ENCODE peak calls at places on chromosomes 1 and 21, in five cellular contexts. M is H9, D is H1, C is trophoblast cell, X is neuronal stem cell. U is an unnamed sample.

GRCh38 chr1:160905617-160905989 is 20.6 kb upstream of the ITLN1 start:
- DNase-seq in M (no peak), D (no peak), C (no peak), X (no peak), U (no peak)

GRCh38 chr1:160251687-160252526 is 10.4 kb downstream of the DCAF8 start:
- DNase-seq in M (peak; percentile 52), X (peak; percentile 54), C (peak; percentile 57), D (no peak), U (peak; percentile 83)

GRCh38 chr1:200306954-200307754 is 102.7 kb downstream of the ZNF281 start:
- DNase-seq in D (no peak), C (no peak), X (no peak), M (no peak), U (peak; percentile 45)

GRCh38 chr1:194709439-194709838 is 1523.0 kb upstream of the B3GALT2 start:
- DNase-seq in M (no peak), C (no peak), X (no peak), D (no peak), U (no peak)

GRCh38 chr1:3212453-3213230 is 143.6 kb downstream of the PRDM16 start:
- DNase-seq in M (no peak), D (no peak), X (no peak), C (no peak), U (no peak)

GRCh38 chr1:198291036-198291435 is 134.2 kb downstream of the NEK7 start:
- DNase-seq in X (peak; percentile 33), D (no peak), M (peak; percentile 49), C (no peak), U (no peak)

GRCh38 chr1:56147459-56147858 is 431.9 kb downstream of the PLPP3 start:
- DNase-seq in C (no peak), M (no peak), D (no peak), X (no peak), U (no peak)

GRCh38 chr1:180210008-180210555 is 20.0 kb upstream of the LHX4 start:
- DNase-seq in M (no peak), D (no peak), X (no peak), C (no peak), U (no peak)

GRCh38 chr21:46429754-46430681 is 28.7 kb upstream of the DIP2A start:
- DNase-seq in M (no peak), C (no peak), X (no peak), D (no peak), U (no peak)

GRCh38 chr1:43067856-43068751 is 104.0 kb downstream of the EBNA1BP2 start:
- DNase-seq in M (peak; percentile 65), D (peak; percentile 68), C (no peak), X (no peak), U (no peak)

GRCh38 chr1:18350783-18351182 is 129.9 kb upstream of the KLHDC7A start:
- DNase-seq in X (no peak), M (no peak), D (no peak), C (no peak), U (no peak)

GRCh38 chr1:54287821-54288220 is 87.9 kb downstream of the MRPL37 start:
- DNase-seq in X (no peak), C (no peak), M (no peak), D (no peak), U (peak; percentile 84)

GRCh38 chr1:243596441-243597183 is 253.4 kb downstream of the AKT3 start:
- DNase-seq in D (no peak), X (no peak), C (peak; percentile 52), M (no peak), U (peak; percentile 85)

GRCh38 chr21:45351526-45352275 is 53.3 kb upstream of the COL18A1 start:
- DNase-seq in X (no peak), C (no peak), M (no peak), D (no peak), U (no peak)

GRCh38 chr1:206550446-206550845 is 43.1 kb downstream of the RASSF5 start:
- DNase-seq in D (no peak), C (no peak), M (no peak), X (no peak), U (peak; percentile 61)

GRCh38 chr1:46549697-46550681 is 1.5 kb downstream of the KNCN start:
- DNase-seq in X (peak; percentile 55), M (peak; percentile 64), D (no peak), C (peak; percentile 34), U (peak; percentile 82)

GRCh38 chr1:78325293-78325692 is 165.5 kb upstream of the PTGFR start:
- DNase-seq in C (no peak), M (no peak), X (no peak), D (no peak), U (no peak)

GRCh38 chr21:42841156-42841915 is 38.0 kb downstream of the WDR4 start:
- DNase-seq in M (peak; percentile 22), X (no peak), D (no peak), C (no peak), U (no peak)

GRCh38 chr21:24076179-24076578 is 1531.1 kb downstream of the MRPL39 start:
- DNase-seq in X (no peak), D (no peak), C (no peak), M (no peak), U (no peak)

GRCh38 chr1:165903672-165904071 is 76.3 kb downstream of the UCK2 start:
- DNase-seq in M (no peak), X (no peak), C (no peak), D (no peak), U (peak; percentile 59)

GRCh38 chr1:65176571-65176970 is 28.6 kb downstream of the AK4 start:
- DNase-seq in M (no peak), C (no peak), D (no peak), X (no peak), U (no peak)
- H2BK12ac ChIP-seq in M (no peak overlapping the region), C (peak overlapping the region; percentile 43), D (peak overlapping the region; percentile 65), X (no peak overlapping the region), U (no peak overlapping the region)

DNA sequence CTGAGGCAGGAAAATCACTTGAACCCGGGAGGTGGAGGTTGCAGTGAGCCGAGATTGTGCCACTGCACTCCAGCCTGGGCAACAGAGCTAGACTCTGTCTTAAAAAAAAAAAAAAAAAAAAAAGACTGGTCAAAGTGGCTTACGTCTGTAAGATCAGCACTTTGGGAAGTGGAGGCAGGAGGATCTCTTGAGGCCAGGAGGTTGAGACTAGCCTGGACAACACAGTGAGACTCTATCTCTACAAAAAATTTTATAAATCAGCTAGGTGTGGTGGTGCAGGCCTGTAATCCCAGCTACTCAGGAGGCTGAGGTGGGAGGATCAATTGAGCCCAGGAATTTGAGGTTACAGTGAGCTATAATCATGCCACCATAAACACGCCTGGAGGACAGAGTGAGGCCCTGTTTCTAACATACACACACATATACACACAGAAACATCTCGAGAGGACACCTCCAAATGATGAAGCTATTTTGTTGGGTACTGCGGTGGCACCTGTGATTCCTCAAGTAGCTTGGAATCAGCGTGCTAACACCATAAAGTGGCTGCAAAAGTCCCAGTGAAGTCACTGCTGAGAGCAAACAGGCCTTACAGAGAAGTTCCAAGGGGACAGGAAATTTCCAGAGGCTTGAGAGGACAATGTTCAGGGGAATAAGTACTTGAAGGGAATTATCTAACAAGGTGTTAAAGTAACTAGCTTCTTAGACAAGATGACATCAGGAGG is 1.4 kb downstream of the NADK start:
- DNase-seq in M (no peak), D (no peak), X (no peak), C (no peak), U (peak; percentile 47)
- H2BK12ac ChIP-seq in M (no peak overlapping the region), D (no peak overlapping the region), X (no peak overlapping the region), C (no peak overlapping the region), U (no peak overlapping the region)

DNA sequence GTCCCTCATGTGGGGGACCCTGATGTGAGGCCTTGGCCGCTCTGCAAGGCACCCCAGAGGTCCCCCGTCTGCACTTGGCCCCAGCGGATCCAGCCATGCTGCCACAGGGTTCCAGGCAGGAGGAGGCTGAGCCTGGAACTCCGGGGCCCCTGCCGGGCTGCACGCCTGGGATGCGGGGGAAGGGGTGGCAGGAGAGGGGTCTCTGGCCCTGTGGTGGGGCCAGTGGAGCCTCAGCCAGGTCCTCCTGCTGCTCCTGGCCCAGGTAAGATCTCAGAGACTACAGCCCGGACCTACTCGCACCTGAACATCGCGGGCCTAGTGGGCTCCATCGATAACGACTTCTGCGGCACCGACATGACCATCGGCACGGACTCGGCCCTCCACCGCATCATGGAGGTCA is 12.9 kb downstream of the PFKL start:
- DNase-seq in M (no peak), D (no peak), X (no peak), C (no peak), U (no peak)
- H2BK12ac ChIP-seq in M (no peak overlapping the region), D (no peak overlapping the region), X (no peak overlapping the region), C (no peak overlapping the region), U (no peak overlapping the region)

DNA sequence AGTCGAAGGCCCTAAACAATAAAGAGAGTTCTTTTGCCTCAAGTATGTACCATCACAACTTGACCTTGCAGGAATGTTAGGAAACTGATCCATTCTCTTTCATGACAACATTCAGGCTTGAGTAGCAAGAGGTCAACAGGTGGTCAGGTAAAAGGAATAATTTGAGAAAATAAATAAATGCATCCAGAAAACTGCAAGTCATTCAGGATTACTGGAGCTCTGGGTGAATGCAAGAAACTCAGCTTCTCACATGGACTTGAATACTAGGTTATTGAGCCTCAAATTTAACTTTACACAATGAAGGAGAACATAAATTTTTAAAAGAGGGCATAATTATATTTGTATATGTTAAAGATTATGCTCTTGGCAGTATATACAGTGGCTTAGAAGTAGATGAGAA is 76.5 kb downstream of the TTLL7 start:
- DNase-seq in C (no peak), X (no peak), D (no peak), M (no peak), U (no peak)
- H2BK12ac ChIP-seq in C (no peak overlapping the region), X (no peak overlapping the region), D (no peak overlapping the region), M (no peak overlapping the region), U (no peak overlapping the region)

DNA sequence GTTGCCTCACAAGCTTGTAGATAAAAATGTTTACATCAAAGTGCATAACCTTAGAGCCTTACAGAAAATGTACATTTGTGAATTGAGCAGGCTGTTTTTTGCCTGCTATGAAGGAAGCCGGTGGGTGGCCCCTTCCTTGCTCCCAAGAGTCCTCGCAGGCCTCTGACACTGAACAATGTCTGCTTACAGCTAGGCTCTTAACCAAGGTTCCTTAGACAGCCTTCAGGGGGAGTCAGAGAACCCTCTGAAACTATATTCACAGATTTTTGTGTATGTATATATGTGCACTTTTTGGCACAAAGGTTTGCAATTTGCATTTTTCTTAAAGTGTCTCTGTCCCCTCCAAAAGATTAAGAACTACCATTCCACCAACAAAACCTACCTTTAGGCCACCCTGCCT is 282.6 kb downstream of the BARHL2 start:
- DNase-seq in X (no peak), D (no peak), M (peak; percentile 44), C (no peak), U (no peak)
- H2BK12ac ChIP-seq in X (no peak overlapping the region), D (no peak overlapping the region), M (no peak overlapping the region), C (no peak overlapping the region), U (no peak overlapping the region)

DNA sequence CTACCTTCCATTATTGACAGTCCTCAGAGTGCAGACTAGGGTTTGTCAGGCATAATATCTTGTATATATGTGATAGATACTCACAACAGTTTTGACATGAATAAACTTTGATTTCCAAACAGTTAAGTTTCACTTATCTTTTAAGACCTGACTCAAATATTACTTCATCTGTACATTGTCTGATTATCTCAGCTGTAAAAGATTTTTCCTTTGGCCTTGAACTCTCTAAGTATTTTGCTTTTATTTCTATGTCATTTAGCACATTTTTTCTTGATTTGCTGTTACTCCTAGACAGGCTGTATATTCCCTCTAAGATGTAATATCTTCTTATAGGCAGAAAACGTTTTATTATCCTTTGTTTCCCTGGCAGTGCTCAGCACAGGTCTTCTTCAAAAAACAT is 65.6 kb upstream of the DMRTA2 start:
- DNase-seq in D (no peak), X (no peak), M (no peak), C (no peak), U (no peak)
- H2BK12ac ChIP-seq in D (no peak overlapping the region), X (no peak overlapping the region), M (no peak overlapping the region), C (no peak overlapping the region), U (no peak overlapping the region)

U was measured in mesenchymal stem cell.